ENCODE peak calls at places on chromosomes 7 and 10, in six cellular contexts. Z, Y, Q, K, B and R are unnamed samples.

GRCh38 chr7:2812119-2812487 is 32.0 kb downstream of the GNA12 start:
- DNase-seq in Q (peak; percentile 2), B (no peak), K (no peak), Z (peak; percentile 56), Y (no peak), R (no peak)

GRCh38 chr7:826230-826905 is 5.9 kb upstream of the SUN1 start:
- DNase-seq in Q (no peak), K (peak; percentile 77), Y (no peak), Z (no peak), B (no peak), R (no peak)

GRCh38 chr10:98790817-98791216 is 344.1 kb upstream of the HPS1 start:
- DNase-seq in Y (no peak), Z (peak; percentile 10), B (peak; percentile 1), K (no peak), Q (no peak), R (peak; percentile 13)

GRCh38 chr7:68537228-68538071 is 1060.8 kb upstream of the AUTS2 start:
- DNase-seq in Z (no peak), Y (no peak), Q (no peak), B (no peak), K (no peak), R (no peak)

GRCh38 chr7:46654546-46655443 is 733.7 kb upstream of the IGFBP3 start:
- DNase-seq in B (no peak), Q (no peak), Z (no peak), Y (no peak), K (no peak), R (no peak)

GRCh38 chr10:101301111-101301731 is 52.7 kb upstream of the BTRC start:
- DNase-seq in Y (peak; percentile 33), K (no peak), B (peak; percentile 50), Q (no peak), Z (peak; percentile 67), R (peak; percentile 53)

GRCh38 chr7:115357213-115357999 is 435.5 kb downstream of the MDFIC start:
- DNase-seq in Z (no peak), Q (no peak), Y (no peak), K (no peak), B (no peak), R (no peak)

GRCh38 chr10:132458595-132459251 is 61.7 kb downstream of the PWWP2B start:
- DNase-seq in B (peak; percentile 54), Q (no peak), Z (peak; percentile 38), K (peak; percentile 94), Y (no peak), R (peak; percentile 36)

DNA sequence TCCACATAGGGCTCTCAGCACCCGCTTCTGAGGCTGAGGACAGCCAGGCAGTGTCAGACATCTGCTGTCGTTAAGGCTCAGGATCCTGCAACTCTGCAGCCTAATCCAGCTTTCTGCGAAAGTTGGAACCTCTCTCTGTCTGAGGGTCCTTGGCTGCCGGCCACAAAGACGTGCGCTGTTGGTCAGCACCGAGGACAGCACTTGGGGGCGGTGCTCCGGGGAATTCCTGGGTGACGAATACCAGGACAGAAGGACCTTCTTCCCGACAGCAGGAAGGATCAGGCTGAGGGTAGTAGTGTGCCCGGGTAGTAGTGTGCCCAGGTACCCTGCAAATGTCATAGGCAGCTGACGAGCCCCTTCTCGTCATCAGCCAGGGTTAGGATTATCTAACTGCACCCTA is 16.0 kb upstream of the RASGEF1A start:
- DNase-seq in Y (no peak), K (no peak), Q (no peak), Z (peak; percentile 19), B (no peak), R (no peak)
- H3K4me3 ChIP-seq in Y (no peak overlapping the region), K (no peak overlapping the region), Q (no peak overlapping the region), Z (no peak overlapping the region), B (no peak overlapping the region), R (no peak overlapping the region)

DNA sequence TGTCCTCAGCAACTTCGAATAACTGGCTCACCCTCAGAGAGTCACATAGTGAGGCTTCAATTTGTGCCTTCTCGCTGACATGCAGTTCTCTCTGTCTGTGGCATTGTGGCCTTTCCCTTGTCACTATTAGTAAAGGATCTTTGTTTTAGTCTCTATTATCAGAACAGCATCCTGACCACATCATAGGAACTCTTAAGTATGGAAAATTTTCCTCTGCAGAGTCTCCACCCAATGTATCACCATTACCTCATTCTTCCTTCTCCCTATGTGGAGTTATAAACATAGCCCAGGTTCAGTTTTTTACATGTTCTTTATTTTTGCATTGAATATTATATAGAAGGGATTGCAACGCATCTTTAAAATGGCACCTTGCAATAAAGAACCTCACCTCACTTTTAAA is 112.9 kb downstream of the FAM107B start:
- DNase-seq in B (no peak), Z (no peak), Q (no peak), Y (no peak), K (no peak), R (no peak)
- TF ChIP-seq CTCF in B (no peak), Z (no peak), Q (no peak), Y (no peak), K (no peak), R (no peak)

DNA sequence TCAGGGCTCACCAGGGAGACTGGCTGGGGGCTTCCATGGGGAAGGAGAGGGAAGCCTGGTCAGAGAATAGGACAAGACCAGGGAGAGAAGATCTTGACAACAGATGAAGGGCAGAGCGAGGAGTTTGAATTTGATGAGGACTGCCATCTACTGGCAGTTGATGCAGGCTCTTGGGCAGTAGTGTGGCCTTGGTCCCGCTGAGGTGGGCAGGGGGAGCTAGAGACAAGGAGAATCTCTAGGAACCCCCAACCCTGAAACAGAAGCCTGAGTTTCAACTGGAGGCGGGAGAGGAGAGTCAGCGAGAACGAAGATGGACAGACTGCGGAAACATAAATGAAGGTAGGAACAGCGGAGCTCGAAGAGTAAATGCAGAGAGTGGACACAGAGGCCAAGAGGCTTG is 81.0 kb downstream of the PPP1R3C start:
- DNase-seq in K (no peak), Z (peak; percentile 86), Q (no peak), B (no peak), Y (no peak), R (peak; percentile 14)
- H3K4me3 ChIP-seq in K (no peak overlapping the region), Z (no peak overlapping the region), Q (no peak overlapping the region), B (no peak overlapping the region), Y (no peak overlapping the region), R (no peak overlapping the region)

GRCh38 chr10:104406715-104407517 is 53.3 kb downstream of the CFAP58 start:
- DNase-seq in Q (no peak), B (peak; percentile 25), Z (peak; percentile 67), K (no peak), Y (no peak), R (peak; percentile 32)
- TF ChIP-seq CTCF in Q (peak; percentile 38), B (peak; percentile 70), Z (peak; percentile 56), K (peak; percentile 48), Y (peak; percentile 32), R (peak; percentile 44)

GRCh38 chr10:86264481-86265231 is 101.9 kb downstream of the GRID1 start:
- DNase-seq in B (no peak), Q (no peak), Z (no peak), K (no peak), Y (no peak), R (no peak)
- H3K4me3 ChIP-seq in B (no peak overlapping the region), Q (no peak overlapping the region), Z (no peak overlapping the region), K (no peak overlapping the region), Y (no peak overlapping the region), R (no peak overlapping the region)

GRCh38 chr7:131552053-131552452 is 4.4 kb downstream of the PODXL start:
- DNase-seq in Y (no peak), K (no peak), B (no peak), Z (no peak), Q (no peak), R (no peak)
- TF ChIP-seq CTCF in Y (no peak), K (no peak), B (no peak), Z (no peak), Q (no peak), R (no peak)

GRCh38 chr10:88541116-88541626 is 41.9 kb downstream of the RNLS start:
- DNase-seq in K (no peak), Q (no peak), B (no peak), Y (no peak), Z (peak; percentile 66), R (no peak)
- H3K4me3 ChIP-seq in K (no peak overlapping the region), Q (no peak overlapping the region), B (no peak overlapping the region), Y (no peak overlapping the region), Z (no peak overlapping the region), R (no peak overlapping the region)

GRCh38 chr10:17872191-17873091 is 63.3 kb downstream of the MRC1 start:
- DNase-seq in B (peak; percentile 1), Z (peak; percentile 60), Q (no peak), Y (no peak), K (no peak), R (peak; percentile 23)
- TF ChIP-seq CTCF in B (peak; percentile 35), Z (peak; percentile 52), Q (no peak), Y (peak; percentile 37), K (no peak), R (peak; percentile 37)

DNA sequence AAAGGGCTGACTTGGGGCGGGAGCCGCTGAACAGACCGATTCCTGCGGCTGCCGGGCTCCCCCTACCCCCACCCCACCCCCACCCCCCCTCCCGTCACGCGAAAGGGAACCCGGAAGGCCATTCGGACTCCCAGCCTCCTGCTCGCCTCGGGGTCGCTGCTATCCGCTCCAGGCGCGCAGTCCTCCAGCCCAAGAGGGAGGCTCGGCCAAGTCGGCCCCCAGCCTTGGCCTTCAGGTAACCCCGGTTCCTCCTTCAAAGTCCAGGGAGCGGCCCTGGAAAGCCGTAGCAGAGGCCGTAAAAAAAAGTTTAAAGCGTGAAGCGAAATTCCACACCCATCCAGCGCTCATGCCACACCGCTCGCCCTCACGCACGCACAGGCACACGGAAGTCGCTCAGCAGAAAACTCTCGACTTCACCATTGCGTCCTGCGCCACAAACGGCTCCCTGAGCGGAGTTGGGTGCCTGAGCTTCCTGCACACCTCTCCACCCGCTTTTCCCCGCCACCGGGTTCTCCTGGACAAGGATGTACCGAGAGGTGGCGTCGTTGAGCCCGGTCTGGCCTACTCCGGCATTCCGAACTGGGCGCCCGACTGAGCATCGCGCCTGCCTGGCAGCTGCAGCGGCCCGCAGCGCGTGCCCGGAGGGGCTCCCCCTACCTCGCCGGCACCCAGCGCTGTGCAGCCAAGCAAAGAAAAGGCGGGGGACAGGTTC is 1.4 kb downstream of the SORCS3 start:
- DNase-seq in K (peak; percentile 78), Y (no peak), B (no peak), Z (peak; percentile 9), Q (no peak), R (peak; percentile 10)
- H3K4me3 ChIP-seq in K (no peak overlapping the region), Y (no peak overlapping the region), B (no peak overlapping the region), Z (peak overlapping the region; percentile 91), Q (peak overlapping the region; percentile 3), R (no peak overlapping the region)